ENCODE peak calls at places on chromosomes 3 and 15, in five cellular contexts. P is AG04450, I is cardiac muscle cell, N is A549, G is tibial artery. T is an unnamed sample.

GRCh38 chr3:82940124-82940523 is 1178.7 kb upstream of the GBE1 start:
- DNase-seq in P (no peak), I (no peak), N (no peak), G (peak), T (no peak)

GRCh38 chr15:41827290-41827879 is 507 bp upstream of the JMJD7 start:
- DNase-seq in P (no peak), I (peak), N (no peak), G (no peak), T (no peak)

GRCh38 chr15:40421246-40422157 is 15.9 kb downstream of the IVD start:
- DNase-seq in P (no peak), I (peak), N (peak), G (peak), T (no peak)

GRCh38 chr15:49900036-49900435 is 219.0 kb downstream of the ATP8B4 start:
- DNase-seq in P (no peak), I (peak), N (no peak), G (no peak), T (no peak)

GRCh38 chr3:197224034-197224444 is 74.4 kb downstream of the DLG1 start:
- DNase-seq in P (peak), I (peak), N (peak), G (no peak), T (no peak)

GRCh38 chr3:64238971-64239667 is 13.9 kb upstream of the PRICKLE2 start:
- DNase-seq in P (peak), I (peak), N (peak), G (peak), T (no peak)

GRCh38 chr3:151230644-151231043 is 27.6 kb upstream of the GPR171 start:
- DNase-seq in P (no peak), I (no peak), N (no peak), G (no peak), T (no peak)

GRCh38 chr15:92510163-92510882 is 116.6 kb downstream of the ST8SIA2 start:
- DNase-seq in P (no peak), I (no peak), N (no peak), G (no peak), T (no peak)

GRCh38 chr3:110016235-110016634 is 678.9 kb upstream of the DPPA4 start:
- DNase-seq in P (no peak), I (no peak), N (no peak), G (no peak), T (no peak)

GRCh38 chr15:58867926-58868325 is 65.6 kb downstream of the SLTM start:
- DNase-seq in P (no peak), I (no peak), N (no peak), G (no peak), T (no peak)

GRCh38 chr15:58870451-58870850 is 63.0 kb downstream of the SLTM start:
- DNase-seq in P (no peak), I (no peak), N (no peak), G (no peak), T (no peak)

GRCh38 chr15:58864602-58865419 is 68.7 kb downstream of the SLTM start:
- DNase-seq in P (no peak), I (peak), N (no peak), G (no peak), T (no peak)

GRCh38 chr15:58862326-58862725 is 71.2 kb downstream of the SLTM start:
- DNase-seq in P (no peak), I (no peak), N (no peak), G (no peak), T (no peak)

GRCh38 chr15:58865420-58865880 is 68.0 kb downstream of the SLTM start:
- DNase-seq in P (no peak), I (no peak), N (no peak), G (no peak), T (no peak)
- H3K4me3 ChIP-seq in P (peak), I (no peak), N (no peak), G (peak), T (peak)

GRCh38 chr15:45701108-45701507 is 66.3 kb downstream of the SQOR start:
- DNase-seq in P (no peak), I (no peak), N (no peak), G (no peak), T (no peak)

GRCh38 chr15:45705510-45706473 is 71.0 kb downstream of the SQOR start:
- DNase-seq in P (peak), I (peak), N (peak), G (peak), T (peak)

GRCh38 chr15:45702041-45702440 is 67.2 kb downstream of the SQOR start:
- DNase-seq in P (no peak), I (no peak), N (no peak), G (no peak), T (no peak)

GRCh38 chr15:45704329-45705249 is 69.8 kb downstream of the SQOR start:
- DNase-seq in P (no peak), I (peak), N (no peak), G (no peak), T (no peak)

DNA sequence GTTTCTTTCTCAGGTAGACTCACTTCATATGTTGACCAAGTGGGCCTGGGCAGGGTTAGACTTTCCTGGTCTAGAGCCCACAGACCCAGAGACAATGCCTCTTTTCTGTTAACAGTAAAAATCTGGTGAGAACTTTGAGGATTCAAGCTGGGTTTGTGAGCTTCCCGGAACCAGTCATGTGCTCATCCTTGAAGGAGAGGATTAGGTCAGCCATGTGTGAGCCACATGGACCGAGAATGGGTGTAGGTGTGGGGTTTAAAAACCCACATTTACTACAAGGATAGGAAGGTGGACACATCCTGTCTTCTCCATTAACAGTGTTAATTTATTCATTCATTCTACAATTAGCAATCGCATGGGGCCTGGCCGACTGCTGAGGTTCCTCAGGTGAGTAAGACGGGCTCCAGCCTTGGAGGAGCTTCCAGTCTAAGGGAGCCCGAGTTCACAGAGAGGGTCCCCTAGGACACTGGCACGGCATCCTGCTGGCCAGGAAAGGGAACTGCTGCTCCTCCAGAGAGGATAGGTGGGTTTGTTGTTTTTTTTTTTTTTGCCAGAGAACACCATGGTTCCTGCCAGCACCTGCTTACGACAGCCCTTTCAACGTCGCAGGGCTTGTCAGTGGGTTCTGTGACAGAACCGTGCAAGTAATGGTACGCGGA is 69.0 kb downstream of the SQOR start:
- DNase-seq in P (no peak), I (no peak), N (no peak), G (no peak), T (no peak)
- TF ChIP-seq CTCF in P (peak), I (peak), N (no peak), G (no peak), T (no peak)

GRCh38 chr3:111694471-111694870 is 99.3 kb upstream of the ZBED2 start:
- DNase-seq in P (no peak), I (no peak), N (no peak), G (no peak), T (no peak)

GRCh38 chr3:111692593-111693552 is 97.7 kb upstream of the ZBED2 start:
- DNase-seq in P (no peak), I (peak), N (no peak), G (no peak), T (no peak)

GRCh38 chr3:111690242-111690641 is 95.1 kb upstream of the ZBED2 start:
- DNase-seq in P (no peak), I (no peak), N (no peak), G (no peak), T (no peak)

GRCh38 chr3:111688190-111688800 is 93.1 kb upstream of the ZBED2 start:
- DNase-seq in P (no peak), I (no peak), N (no peak), G (no peak), T (no peak)

DNA sequence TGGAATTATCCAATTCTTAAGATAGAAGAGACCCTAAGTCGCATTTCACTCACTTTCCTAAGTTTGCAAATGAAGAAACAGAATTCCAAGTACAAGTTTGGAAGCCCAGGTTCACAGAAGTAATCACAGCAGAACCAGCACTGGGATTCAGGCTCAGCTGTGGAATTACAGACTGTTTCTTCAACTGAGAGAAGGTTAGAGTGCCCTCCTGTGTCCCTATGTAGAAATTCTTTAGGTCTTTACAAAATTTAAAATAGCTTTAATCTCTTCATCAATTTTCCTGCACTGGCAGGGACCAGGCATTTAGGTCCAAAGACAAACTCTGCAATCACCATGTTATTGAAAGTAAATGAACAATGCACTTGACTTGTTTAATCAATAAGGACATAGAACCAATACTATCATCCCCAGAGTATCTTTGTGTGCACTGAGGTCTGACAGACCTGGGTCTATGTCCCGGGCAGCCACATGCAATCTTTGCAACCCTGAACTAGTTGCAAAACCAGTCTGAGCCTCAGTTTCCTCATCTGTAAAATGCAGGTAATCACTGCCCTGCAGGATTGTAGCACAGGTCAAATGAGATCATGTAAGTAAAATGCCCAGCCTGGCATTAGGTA is 96.3 kb upstream of the ZBED2 start:
- DNase-seq in P (no peak), I (peak), N (peak), G (no peak), T (no peak)
- H3K4me3 ChIP-seq in P (no peak), I (no peak), N (no peak), G (no peak), T (no peak)

GRCh38 chr3:67601919-67602608 is 52.3 kb downstream of the SUCLG2 start:
- DNase-seq in P (no peak), I (no peak), N (no peak), G (no peak), T (no peak)
- TF ChIP-seq CTCF in P (no peak), I (no peak), N (no peak), G (no peak), T (no peak)

DNA sequence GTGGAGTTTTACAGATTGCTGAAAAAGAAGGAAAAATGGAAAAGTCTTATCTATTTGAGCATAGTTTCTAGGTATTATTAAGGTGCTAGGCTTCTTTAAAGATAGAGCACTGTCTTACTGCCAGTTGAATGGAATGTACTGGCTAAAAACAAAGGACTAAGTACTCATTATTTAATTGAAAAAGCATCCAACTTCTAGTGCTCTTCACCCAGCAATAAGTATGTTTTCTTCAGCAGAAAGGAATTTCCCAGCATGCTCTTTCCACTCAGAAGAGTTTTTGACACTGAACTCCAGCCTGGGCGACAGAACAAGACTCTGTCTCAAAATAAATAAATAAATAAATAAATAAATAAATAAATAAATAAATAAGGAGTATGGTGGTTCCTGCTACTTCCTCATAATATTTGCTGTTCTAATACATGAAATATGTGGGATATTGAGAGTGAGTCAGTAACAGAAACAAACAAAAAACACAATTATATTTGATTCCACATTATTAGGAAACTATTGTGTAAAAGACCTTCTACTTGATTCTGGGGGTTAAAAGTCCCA is 70.6 kb downstream of the ATP13A4 start:
- DNase-seq in P (no peak), I (no peak), N (no peak), G (no peak), T (no peak)
- H3K4me3 ChIP-seq in P (no peak), I (no peak), N (no peak), G (no peak), T (no peak)

DNA sequence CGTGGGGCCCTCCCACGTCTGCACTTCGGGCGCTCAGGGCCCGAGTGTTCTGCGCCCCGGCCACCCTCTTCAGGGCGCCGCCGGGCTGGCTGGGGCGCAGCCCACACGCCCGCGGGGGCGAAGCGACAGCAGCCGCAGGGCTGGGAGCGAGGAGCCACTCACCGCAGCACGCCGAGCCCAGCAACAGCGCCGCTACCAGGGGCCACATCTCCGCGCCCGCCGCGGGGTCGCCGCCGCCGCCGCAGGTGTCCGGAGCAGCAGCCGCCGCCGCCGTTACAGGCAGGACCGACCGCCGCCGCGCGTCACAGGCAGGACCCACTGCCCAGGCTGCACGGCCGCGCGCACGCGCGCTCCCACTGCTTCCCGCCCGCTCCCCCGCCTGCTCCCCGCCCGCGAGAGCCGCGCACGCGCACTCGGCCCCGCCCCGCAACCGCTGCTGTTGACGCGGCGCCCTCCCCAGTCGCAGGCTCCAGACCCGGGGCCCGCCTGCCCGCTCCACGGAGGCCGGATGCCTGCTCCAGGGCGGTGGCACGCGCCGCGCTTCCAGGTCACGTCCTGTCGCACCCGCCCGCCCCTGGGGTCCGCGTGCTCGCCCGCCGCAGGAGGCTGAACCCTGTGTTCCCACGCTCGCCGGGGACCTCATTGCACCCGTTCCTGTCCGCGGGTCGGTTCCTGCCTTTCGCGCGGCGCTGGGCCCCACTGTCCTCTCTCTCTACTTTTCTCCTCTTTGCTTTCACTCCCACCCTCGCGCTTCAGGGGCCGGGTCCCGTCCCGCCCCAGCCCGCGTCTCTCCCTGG is at the start of gene CD47:
- DNase-seq in P (peak), I (peak), N (peak), G (peak), T (no peak)
- TF ChIP-seq CTCF in P (no peak), I (no peak), N (no peak), G (no peak), T (no peak)

GRCh38 chr3:45992820-45993219 is 2.8 kb downstream of the FYCO1 start:
- DNase-seq in P (no peak), I (no peak), N (no peak), G (no peak), T (no peak)

GRCh38 chr3:45994661-45995369 is 809 bp downstream of the FYCO1 start:
- DNase-seq in P (no peak), I (no peak), N (peak), G (no peak), T (no peak)

GRCh38 chr3:45993421-45994027 is 2.1 kb downstream of the FYCO1 start:
- DNase-seq in P (no peak), I (no peak), N (no peak), G (no peak), T (no peak)

GRCh38 chr3:45997942-45998341 is 2.3 kb upstream of the FYCO1 start:
- DNase-seq in P (no peak), I (no peak), N (no peak), G (no peak), T (no peak)

DNA sequence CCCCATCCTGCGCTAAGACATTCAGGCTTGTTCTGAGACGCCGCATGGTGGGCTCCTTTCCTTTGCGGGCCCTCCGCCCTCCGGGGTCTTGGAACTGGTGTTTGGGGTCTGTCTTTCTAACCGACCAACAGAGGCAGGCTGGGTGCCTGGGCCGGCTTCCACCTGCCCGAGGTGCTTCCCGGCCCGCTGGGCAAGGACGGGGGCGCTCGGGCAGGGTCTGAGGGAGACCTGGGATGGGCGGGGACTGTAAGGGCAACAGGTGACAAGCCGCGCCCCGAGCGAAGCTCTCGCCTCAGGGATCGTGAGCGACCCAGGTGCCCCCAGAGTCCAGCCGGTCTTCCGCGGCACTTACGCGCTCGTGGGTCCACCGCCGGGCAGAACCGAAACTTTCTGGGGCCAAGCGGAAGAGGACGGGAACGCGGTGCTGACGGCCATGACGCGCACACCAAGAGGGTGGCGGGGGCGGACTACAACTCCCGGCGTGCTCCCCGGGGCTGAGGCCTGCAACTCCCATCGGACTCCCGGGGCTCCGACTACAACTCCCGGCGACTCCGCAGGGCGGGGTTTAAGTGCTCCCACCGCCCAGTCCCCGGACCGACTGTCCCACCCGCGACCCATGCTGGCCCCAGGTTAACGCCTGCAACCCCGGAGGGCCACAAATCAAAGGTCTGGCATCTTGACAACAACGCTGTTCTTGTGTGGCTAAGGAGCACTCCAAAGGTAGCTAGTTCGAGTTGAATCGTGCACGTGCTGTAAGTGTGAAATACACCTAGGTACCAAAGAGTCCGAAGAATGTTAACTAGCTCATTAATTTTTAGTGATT is at the start of gene FYCO1:
- DNase-seq in P (no peak), I (peak), N (peak), G (peak), T (no peak)
- H3K4me3 ChIP-seq in P (peak), I (peak), N (peak), G (peak), T (peak)

DNA sequence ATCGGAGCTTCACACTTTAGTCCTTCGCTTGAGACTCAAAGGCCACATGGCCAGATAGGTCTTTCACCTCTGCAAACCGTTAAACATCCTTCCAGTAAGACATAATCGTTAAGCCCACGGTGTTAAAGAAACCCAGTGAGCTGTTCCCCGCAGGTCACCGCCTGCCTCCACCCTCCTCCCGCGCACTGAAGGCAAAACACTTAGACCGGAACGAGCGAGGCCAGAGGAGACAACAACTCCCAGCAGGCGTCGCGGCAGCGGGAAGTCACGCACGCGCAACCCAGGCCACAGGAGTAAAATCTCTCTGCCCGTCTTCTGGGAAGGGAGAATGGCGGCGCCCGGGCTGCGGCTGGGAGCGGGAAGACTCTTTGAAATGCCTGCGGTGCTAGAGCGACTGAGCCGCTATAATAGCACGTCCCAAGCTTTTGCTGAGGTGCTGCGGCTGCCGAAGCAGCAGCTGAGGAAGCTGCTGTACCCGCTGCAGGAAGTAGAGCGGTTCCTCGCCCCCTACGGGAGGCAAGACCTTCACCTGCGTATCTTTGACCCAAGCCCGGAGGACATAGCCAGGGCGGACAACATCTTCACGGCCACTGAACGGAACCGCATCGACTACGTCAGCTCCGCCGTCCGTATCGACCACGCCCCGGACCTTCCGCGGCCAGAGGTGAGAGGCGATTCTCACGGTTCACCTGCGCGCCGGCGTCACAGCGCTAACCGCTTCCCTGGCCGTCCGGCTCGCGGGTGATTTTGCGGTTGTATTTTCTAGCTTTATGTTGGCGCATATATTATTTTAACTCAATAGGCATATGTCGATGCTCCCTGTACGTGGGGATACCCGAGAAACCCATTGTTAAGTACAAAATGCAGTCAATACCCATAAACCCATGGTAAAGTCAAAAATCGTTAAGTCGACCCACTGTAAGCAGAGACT is at the start of gene GTPBP8:
- DNase-seq in P (peak), I (peak), N (peak), G (peak), T (peak)
- TF ChIP-seq CTCF in P (no peak), I (peak), N (no peak), G (no peak), T (peak)

DNA sequence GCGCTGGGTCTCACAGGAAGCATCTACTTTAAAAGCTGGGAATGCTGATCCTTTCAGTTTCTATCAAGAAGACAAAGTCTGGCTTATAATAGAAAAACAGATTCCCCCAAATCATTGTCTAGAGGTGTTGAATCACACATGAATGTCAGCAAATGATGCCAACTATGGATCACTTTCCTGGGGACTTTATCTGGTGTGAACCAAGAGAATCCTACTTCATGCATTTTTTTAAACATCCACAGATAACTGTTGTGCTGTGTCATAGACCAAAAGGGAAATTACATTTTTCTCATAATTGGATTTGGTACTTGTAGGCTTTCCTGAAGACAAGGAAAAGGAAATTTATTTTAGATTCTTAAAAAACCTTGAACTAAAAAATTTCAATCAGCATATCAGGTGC is 132.7 kb downstream of the CD47 start:
- DNase-seq in P (no peak), I (no peak), N (no peak), G (no peak), T (no peak)
- H3K4me3 ChIP-seq in P (no peak), I (no peak), N (no peak), G (peak), T (no peak)

T was measured in epithelial cell of proximal tubule.